ENCODE peak calls at places on chromosomes 7 and 10, in four cellular contexts. One of them, this sample, is unnamed.

GRCh38 chr10:11742009-11742778 is at the start of gene ECHDC3:
- DNase-seq in K562: peak; percentile 74
- DNase-seq in H1: no peak
- DNase-seq in HepG2: no peak
- DNase-seq in this sample: no peak

GRCh38 chr7:22251284-22251683 is 105.7 kb downstream of the RAPGEF5 start:
- DNase-seq in K562: no peak
- DNase-seq in HepG2: no peak
- DNase-seq in H1: no peak
- DNase-seq in this sample: no peak

GRCh38 chr10:130022501-130023299 is 58.6 kb upstream of the EBF3 start:
- DNase-seq in H1: no peak
- DNase-seq in K562: no peak
- DNase-seq in HepG2: no peak
- DNase-seq in this sample: no peak

GRCh38 chr7:17027143-17027802 is 145.5 kb upstream of the AGR3 start:
- DNase-seq in HepG2: no peak
- DNase-seq in K562: no peak
- DNase-seq in H1: no peak
- DNase-seq in this sample: no peak

GRCh38 chr7:40717242-40717641 is 582.4 kb downstream of the SUGCT start:
- DNase-seq in H1: peak; percentile 62
- DNase-seq in HepG2: peak; percentile 25
- DNase-seq in K562: peak; percentile 7
- DNase-seq in this sample: no peak

GRCh38 chr7:30928254-30928872 is 16.7 kb downstream of the AQP1 start:
- DNase-seq in H1: no peak
- DNase-seq in HepG2: no peak
- DNase-seq in K562: no peak
- DNase-seq in this sample: no peak

GRCh38 chr7:23653942-23654341 is 26.1 kb upstream of the FAM221A start:
- DNase-seq in K562: no peak
- DNase-seq in HepG2: no peak
- DNase-seq in H1: no peak
- DNase-seq in this sample: no peak

GRCh38 chr7:96654630-96655188 is 54.9 kb downstream of the SEM1 start:
- DNase-seq in H1: no peak
- DNase-seq in K562: no peak
- DNase-seq in HepG2: no peak
- DNase-seq in this sample: no peak

GRCh38 chr10:82625497-82626151 is 750.6 kb downstream of the NRG3 start:
- DNase-seq in K562: no peak
- DNase-seq in H1: no peak
- DNase-seq in HepG2: no peak
- DNase-seq in this sample: no peak

GRCh38 chr10:112811741-112812551 is 138.1 kb upstream of the TCF7L2 start:
- DNase-seq in H1: peak; percentile 94
- DNase-seq in HepG2: peak; percentile 95
- DNase-seq in K562: no peak
- DNase-seq in this sample: no peak

GRCh38 chr10:119391430-119392313 is 150.8 kb downstream of the RGS10 start:
- DNase-seq in K562: no peak
- DNase-seq in H1: no peak
- DNase-seq in HepG2: no peak
- DNase-seq in this sample: no peak

GRCh38 chr7:105808703-105809590 is 67.5 kb downstream of the ATXN7L1 start:
- DNase-seq in K562: peak; percentile 34
- DNase-seq in HepG2: no peak
- DNase-seq in H1: no peak
- DNase-seq in this sample: peak; percentile 99

GRCh38 chr10:121459279-121459764 is 138.9 kb downstream of the FGFR2 start:
- DNase-seq in H1: no peak
- DNase-seq in HepG2: no peak
- DNase-seq in K562: no peak
- DNase-seq in this sample: no peak

GRCh38 chr10:77041636-77042258 is 595.9 kb downstream of the KCNMA1 start:
- DNase-seq in H1: no peak
- DNase-seq in K562: no peak
- DNase-seq in HepG2: no peak
- DNase-seq in this sample: no peak

GRCh38 chr7:150405584-150406310 is 26.6 kb downstream of the ZNF775 start:
- DNase-seq in H1: no peak
- DNase-seq in K562: no peak
- DNase-seq in HepG2: no peak
- DNase-seq in this sample: no peak

GRCh38 chr7:158157460-158157859 is 430.2 kb downstream of the PTPRN2 start:
- DNase-seq in K562: no peak
- DNase-seq in HepG2: no peak
- DNase-seq in H1: no peak
- DNase-seq in this sample: no peak

GRCh38 chr7:18864967-18865366 is 252.5 kb downstream of the TWIST1 start:
- DNase-seq in K562: no peak
- DNase-seq in H1: no peak
- DNase-seq in HepG2: no peak
- DNase-seq in this sample: no peak

GRCh38 chr10:119663866-119664698 is 12.9 kb downstream of the BAG3 start:
- DNase-seq in K562: peak; percentile 41
- DNase-seq in HepG2: no peak
- DNase-seq in H1: no peak
- DNase-seq in this sample: no peak

GRCh38 chr7:43612128-43612527 is 29.2 kb downstream of the STK17A start:
- DNase-seq in H1: no peak
- DNase-seq in K562: no peak
- DNase-seq in HepG2: no peak
- DNase-seq in this sample: no peak

GRCh38 chr7:110371709-110372108 is 719.2 kb upstream of the LRRN3 start:
- DNase-seq in H1: no peak
- DNase-seq in K562: no peak
- DNase-seq in HepG2: no peak
- DNase-seq in this sample: no peak

GRCh38 chr7:138014686-138015085 is 12.8 kb upstream of the CREB3L2 start:
- DNase-seq in HepG2: no peak
- DNase-seq in H1: no peak
- DNase-seq in K562: no peak
- DNase-seq in this sample: no peak

GRCh38 chr7:46859963-46860475 is 721.9 kb downstream of the TNS3 start:
- DNase-seq in H1: no peak
- DNase-seq in HepG2: no peak
- DNase-seq in K562: no peak
- DNase-seq in this sample: no peak

GRCh38 chr7:26346611-26347200 is 55.0 kb downstream of the SNX10 start:
- DNase-seq in K562: no peak
- DNase-seq in H1: no peak
- DNase-seq in HepG2: no peak
- DNase-seq in this sample: no peak

GRCh38 chr7:27750336-27750735 is 10.4 kb downstream of the TAX1BP1 start:
- DNase-seq in HepG2: no peak
- DNase-seq in K562: no peak
- DNase-seq in H1: no peak
- DNase-seq in this sample: no peak

GRCh38 chr7:66615699-66616098 is 13.0 kb upstream of the KCTD7 start:
- DNase-seq in H1: no peak
- DNase-seq in HepG2: no peak
- DNase-seq in K562: no peak
- DNase-seq in this sample: no peak

GRCh38 chr7:43004076-43004475 is 71.9 kb downstream of the MRPL32 start:
- DNase-seq in H1: no peak
- DNase-seq in K562: peak; percentile 64
- DNase-seq in HepG2: no peak
- DNase-seq in this sample: no peak

GRCh38 chr10:77163670-77164348 is 473.8 kb downstream of the KCNMA1 start:
- DNase-seq in HepG2: peak; percentile 24
- DNase-seq in H1: no peak
- DNase-seq in K562: peak; percentile 13
- DNase-seq in this sample: no peak

GRCh38 chr7:131170440-131171105 is 157.1 kb upstream of the MKLN1 start:
- DNase-seq in H1: no peak
- DNase-seq in K562: no peak
- DNase-seq in HepG2: no peak
- DNase-seq in this sample: no peak

GRCh38 chr10:58511765-58512469 is 755 bp upstream of the BICC1 start:
- DNase-seq in HepG2: peak; percentile 59
- DNase-seq in K562: no peak
- DNase-seq in H1: no peak
- DNase-seq in this sample: no peak

GRCh38 chr7:953547-954327 is 743 bp downstream of the ADAP1 start:
- DNase-seq in H1: no peak
- DNase-seq in K562: no peak
- DNase-seq in HepG2: peak; percentile 59
- DNase-seq in this sample: no peak

GRCh38 chr7:75776295-75776971 is 4.4 kb upstream of the CCL26 start:
- DNase-seq in K562: no peak
- DNase-seq in H1: no peak
- DNase-seq in HepG2: no peak
- DNase-seq in this sample: peak; percentile 55

GRCh38 chr7:116554436-116554835 is 29.6 kb downstream of the CAV1 start:
- DNase-seq in K562: no peak
- DNase-seq in H1: no peak
- DNase-seq in HepG2: no peak
- DNase-seq in this sample: no peak

GRCh38 chr10:119447823-119448546 is 94.5 kb downstream of the RGS10 start:
- DNase-seq in HepG2: no peak
- DNase-seq in H1: no peak
- DNase-seq in K562: no peak
- DNase-seq in this sample: no peak

GRCh38 chr7:21543528-21544302 is 876 bp downstream of the DNAH11 start:
- DNase-seq in HepG2: no peak
- DNase-seq in K562: no peak
- DNase-seq in H1: no peak
- DNase-seq in this sample: no peak

GRCh38 chr10:102918817-102919236 is 733 bp downstream of the CNNM2 start:
- DNase-seq in H1: no peak
- DNase-seq in K562: peak; percentile 28
- DNase-seq in HepG2: peak; percentile 8
- DNase-seq in this sample: no peak
- TF ChIP-seq ATF2 in H1: no peak
- TF ChIP-seq ATF2 in K562: peak; percentile 26
- TF ChIP-seq ATF2 in HepG2: no peak
- TF ChIP-seq ATF2 in this sample: no peak

DNA sequence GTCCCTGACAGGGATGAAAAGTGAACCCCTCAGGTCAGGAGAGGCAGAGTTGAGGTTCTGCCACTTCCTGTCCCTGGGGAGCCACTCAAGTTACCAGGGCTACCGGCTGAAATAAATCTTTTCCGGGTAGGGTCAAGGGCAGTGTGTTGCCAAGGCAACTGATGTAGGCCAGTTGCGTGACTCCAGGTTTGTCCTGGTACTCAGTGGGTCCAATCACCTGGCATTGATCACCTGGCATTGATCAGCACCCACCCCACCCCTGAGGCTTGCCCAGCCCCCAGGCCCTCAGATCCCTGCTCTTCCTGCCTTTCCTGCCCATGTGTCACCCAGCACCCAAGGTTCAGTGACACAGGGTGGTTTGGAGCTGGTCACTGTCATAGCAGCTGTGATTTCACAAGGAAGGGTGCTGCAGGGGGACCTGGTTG is 5.9 kb downstream of the SAP25 start:
- DNase-seq in H1: no peak
- DNase-seq in HepG2: peak; percentile 77
- DNase-seq in K562: no peak
- DNase-seq in this sample: no peak
- H3K4me2 ChIP-seq in H1: peak overlapping the region; percentile 20
- H3K4me2 ChIP-seq in HepG2: peak overlapping the region; percentile 57
- H3K4me2 ChIP-seq in K562: no peak overlapping the region
- H3K4me2 ChIP-seq in this sample: no peak overlapping the region

GRCh38 chr10:100041620-100042019 is 31.9 kb upstream of the DNMBP start:
- DNase-seq in HepG2: no peak
- DNase-seq in H1: no peak
- DNase-seq in K562: no peak
- DNase-seq in this sample: no peak

GRCh38 chr10:100033766-100034418 is 24.1 kb upstream of the DNMBP start:
- DNase-seq in K562: no peak
- DNase-seq in HepG2: no peak
- DNase-seq in H1: no peak
- DNase-seq in this sample: no peak

GRCh38 chr10:100043344-100043743 is 33.6 kb upstream of the DNMBP start:
- DNase-seq in HepG2: no peak
- DNase-seq in H1: no peak
- DNase-seq in K562: no peak
- DNase-seq in this sample: no peak

GRCh38 chr10:100037758-100038315 is 28.1 kb upstream of the DNMBP start:
- DNase-seq in H1: no peak
- DNase-seq in HepG2: no peak
- DNase-seq in K562: no peak
- DNase-seq in this sample: no peak

GRCh38 chr10:100038561-100039071 is 28.9 kb upstream of the DNMBP start:
- DNase-seq in K562: no peak
- DNase-seq in H1: no peak
- DNase-seq in HepG2: peak; percentile 77
- DNase-seq in this sample: no peak
- TF ChIP-seq ATF2 in K562: no peak
- TF ChIP-seq ATF2 in H1: no peak
- TF ChIP-seq ATF2 in HepG2: no peak
- TF ChIP-seq ATF2 in this sample: no peak

GRCh38 chr10:78634835-78635234 is 433.9 kb upstream of the ZMIZ1 start:
- DNase-seq in H1: no peak
- DNase-seq in HepG2: no peak
- DNase-seq in K562: no peak
- DNase-seq in this sample: no peak

GRCh38 chr10:78630944-78631838 is 437.6 kb upstream of the ZMIZ1 start:
- DNase-seq in H1: no peak
- DNase-seq in HepG2: no peak
- DNase-seq in K562: no peak
- DNase-seq in this sample: no peak

GRCh38 chr10:78629773-78630172 is 439.0 kb upstream of the ZMIZ1 start:
- DNase-seq in H1: no peak
- DNase-seq in HepG2: no peak
- DNase-seq in K562: no peak
- DNase-seq in this sample: no peak

GRCh38 chr10:78639629-78640028 is 429.1 kb upstream of the ZMIZ1 start:
- DNase-seq in HepG2: peak; percentile 41
- DNase-seq in K562: no peak
- DNase-seq in H1: no peak
- DNase-seq in this sample: no peak

DNA sequence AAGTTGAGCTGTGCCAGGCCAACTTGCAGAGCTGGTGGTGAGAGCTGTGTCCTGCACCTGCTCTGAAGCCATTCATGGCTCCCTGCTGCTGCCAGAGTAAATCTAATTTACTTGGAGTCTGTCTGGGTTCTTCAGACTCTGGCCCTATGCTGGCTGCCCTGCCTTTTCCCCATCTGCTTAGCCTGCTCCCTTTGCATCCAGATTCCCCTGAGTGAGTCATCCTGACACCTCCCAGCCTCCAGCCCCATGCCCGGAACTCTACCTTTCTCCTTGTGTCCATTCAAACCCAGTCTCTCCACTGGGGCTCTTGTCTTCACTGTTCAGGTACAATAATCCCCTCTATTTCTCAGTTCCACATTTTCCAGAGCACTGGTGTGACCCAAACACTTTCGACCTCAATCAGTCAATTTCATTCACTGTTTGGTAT is 434.4 kb upstream of the ZMIZ1 start:
- DNase-seq in K562: no peak
- DNase-seq in H1: peak; percentile 29
- DNase-seq in HepG2: no peak
- DNase-seq in this sample: no peak
- H3K4me2 ChIP-seq in K562: no peak overlapping the region
- H3K4me2 ChIP-seq in H1: no peak overlapping the region
- H3K4me2 ChIP-seq in HepG2: no peak overlapping the region
- H3K4me2 ChIP-seq in this sample: no peak overlapping the region

GRCh38 chr7:97973206-97973658 is 16.8 kb downstream of the OCM2 start:
- DNase-seq in K562: peak; percentile 37
- DNase-seq in H1: peak; percentile 31
- DNase-seq in HepG2: no peak
- DNase-seq in this sample: no peak
- TF ChIP-seq ATF2 in K562: no peak
- TF ChIP-seq ATF2 in H1: no peak
- TF ChIP-seq ATF2 in HepG2: no peak
- TF ChIP-seq ATF2 in this sample: no peak

This sample was measured in GM12878.